ENCODE peak calls at places on chromosomes 16 and 17, in eight cellular contexts. J, B, U, K, R, D, H and P are unnamed samples.

GRCh38 chr16:46555981-46556380 is 65.2 kb downstream of the SHCBP1 start:
- DNase-seq in B (no peak), R (no peak), H (no peak), D (no peak), K (peak; percentile 37), U (no peak), J (peak; percentile 10), P (no peak)

GRCh38 chr16:86306811-86307517 is 203.4 kb upstream of the FOXF1 start:
- DNase-seq in B (no peak), J (no peak), K (no peak), D (no peak), H (peak; percentile 37), R (no peak), U (no peak), P (no peak)

GRCh38 chr16:83994087-83994486 is 26.0 kb downstream of the NECAB2 start:
- DNase-seq in R (no peak), D (peak; percentile 11), H (peak; percentile 86), B (no peak), K (peak; percentile 86), U (no peak), J (peak; percentile 69), P (peak; percentile 25)

GRCh38 chr17:79454826-79455225 is 156.0 kb downstream of the RBFOX3 start:
- DNase-seq in R (no peak), H (no peak), U (no peak), K (no peak), J (no peak), B (no peak), D (no peak), P (no peak)

GRCh38 chr17:967122-967521 is 12.5 kb downstream of the NXN start:
- DNase-seq in J (no peak), D (no peak), K (no peak), U (no peak), R (no peak), B (no peak), H (no peak), P (no peak)

GRCh38 chr16:85393674-85394510 is 219.2 kb upstream of the GSE1 start:
- DNase-seq in K (peak; percentile 53), U (peak; percentile 25), H (peak; percentile 84), D (peak; percentile 68), R (peak; percentile 65), J (peak; percentile 67), B (peak; percentile 34), P (peak; percentile 22)

GRCh38 chr16:51900221-51900780 is 646.6 kb downstream of the TOX3 start:
- DNase-seq in U (no peak), D (no peak), R (no peak), B (no peak), H (no peak), J (no peak), K (no peak), P (no peak)

GRCh38 chr16:27579086-27579980 is 29.4 kb downstream of the KATNIP start:
- DNase-seq in D (no peak), B (no peak), J (no peak), U (no peak), H (no peak), R (no peak), K (peak; percentile 57), P (no peak)

GRCh38 chr17:65587602-65588193 is 26.2 kb upstream of the AXIN2 start:
- DNase-seq in R (no peak), D (no peak), U (no peak), H (no peak), B (no peak), K (no peak), J (no peak), P (no peak)

GRCh38 chr17:79075861-79076406 is 1.3 kb downstream of the ENGASE start:
- DNase-seq in D (no peak), H (no peak), B (no peak), U (no peak), J (no peak), K (no peak), R (no peak), P (no peak)

GRCh38 chr16:89012622-89012995 is 35.6 kb upstream of the CBFA2T3 start:
- DNase-seq in J (no peak), R (no peak), K (no peak), U (no peak), B (no peak), D (no peak), H (no peak), P (no peak)

GRCh38 chr16:88430524-88431446 is 22.3 kb upstream of the ZFPM1 start:
- DNase-seq in R (peak; percentile 59), J (no peak), B (no peak), K (peak; percentile 24), D (peak; percentile 58), U (no peak), H (no peak), P (no peak)

GRCh38 chr16:12543700-12544476 is 259.8 kb downstream of the CPPED1 start:
- DNase-seq in R (peak; percentile 80), B (no peak), H (no peak), K (peak; percentile 6), U (no peak), D (no peak), J (no peak), P (no peak)

GRCh38 chr17:35726609-35727460 is 4.6 kb upstream of the RASL10B start:
- DNase-seq in R (no peak), H (peak; percentile 60), D (no peak), K (peak; percentile 83), J (peak; percentile 82), U (no peak), B (no peak), P (peak; percentile 10)

GRCh38 chr17:57485916-57486315 is 229.6 kb downstream of the MSI2 start:
- DNase-seq in H (no peak), J (no peak), K (no peak), R (peak; percentile 30), D (peak; percentile 29), B (no peak), U (no peak), P (no peak)

GRCh38 chr17:47692895-47693666 is 880 bp upstream of the TBKBP1 start:
- DNase-seq in R (no peak), K (no peak), U (no peak), H (peak; percentile 15), B (no peak), D (no peak), J (no peak), P (peak; percentile 72)

GRCh38 chr17:81027038-81027437 is 7.9 kb upstream of the BAIAP2 start:
- DNase-seq in D (no peak), B (no peak), R (no peak), K (no peak), J (no peak), U (no peak), H (no peak), P (peak; percentile 75)

GRCh38 chr17:31319253-31319661 is 2.2 kb downstream of the EVI2A start:
- DNase-seq in J (no peak), B (no peak), K (no peak), U (no peak), D (no peak), H (no peak), R (peak; percentile 85), P (no peak)

GRCh38 chr17:74431568-74432483 is at the start of gene GPRC5C:
- DNase-seq in K (peak; percentile 86), J (peak; percentile 92), B (peak; percentile 49), U (no peak), R (peak; percentile 52), D (peak; percentile 75), H (no peak), P (peak; percentile 97)

GRCh38 chr16:54921229-54921824 is 9.3 kb upstream of the IRX5 start:
- DNase-seq in J (no peak), K (peak; percentile 14), R (no peak), D (no peak), U (no peak), B (no peak), H (no peak), P (no peak)

GRCh38 chr17:17808706-17809432 is 27.9 kb downstream of the SREBF1 start:
- DNase-seq in H (no peak), B (no peak), J (no peak), D (no peak), K (no peak), R (peak; percentile 81), U (no peak), P (no peak)

GRCh38 chr17:72092710-72093322 is 28.0 kb upstream of the SOX9 start:
- DNase-seq in R (no peak), K (no peak), J (no peak), B (no peak), D (no peak), U (no peak), H (no peak), P (no peak)

GRCh38 chr16:30948956-30949654 is at the start of gene ORAI3:
- DNase-seq in D (peak; percentile 64), K (peak; percentile 73), U (no peak), R (peak; percentile 84), B (no peak), J (peak; percentile 59), H (peak; percentile 77), P (peak; percentile 72)

GRCh38 chr17:4362141-4362540 is 4.3 kb downstream of the UBE2G1 start:
- DNase-seq in J (no peak), R (no peak), B (no peak), H (no peak), D (no peak), K (no peak), U (no peak), P (no peak)

GRCh38 chr17:7315570-7316243 is 547 bp upstream of the GPS2 start:
- DNase-seq in R (no peak), B (no peak), H (no peak), U (no peak), K (no peak), D (no peak), J (no peak), P (peak; percentile 86)

GRCh38 chr16:12255919-12256665 is 279.6 kb downstream of the SNX29 start:
- DNase-seq in K (no peak), U (no peak), D (no peak), J (no peak), B (no peak), H (no peak), R (peak; percentile 24), P (peak; percentile 6)

GRCh38 chr16:754208-755097 is 6.1 kb upstream of the MSLN start:
- DNase-seq in B (no peak), R (no peak), U (no peak), H (no peak), J (no peak), D (no peak), K (no peak), P (no peak)

GRCh38 chr16:56372013-56372634 is 53.2 kb downstream of the AMFR start:
- DNase-seq in K (no peak), U (no peak), D (peak; percentile 27), B (no peak), H (no peak), R (no peak), J (no peak), P (no peak)

GRCh38 chr17:51228177-51228576 is 31.7 kb downstream of the MBTD1 start:
- DNase-seq in B (no peak), D (no peak), J (no peak), U (no peak), K (no peak), H (no peak), R (no peak), P (no peak)

GRCh38 chr17:43713494-43714162 is 45.0 kb downstream of the SOST start:
- DNase-seq in R (peak; percentile 21), D (peak; percentile 19), B (no peak), J (peak; percentile 44), U (no peak), K (peak; percentile 58), H (peak; percentile 78), P (peak; percentile 63)

GRCh38 chr17:3983945-3984484 is 19.8 kb upstream of the ATP2A3 start:
- DNase-seq in R (peak; percentile 38), K (peak; percentile 71), H (no peak), J (peak; percentile 59), U (no peak), B (no peak), D (no peak), P (peak; percentile 69)

GRCh38 chr17:81719410-81720266 is 7.6 kb downstream of the SLC25A10 start:
- DNase-seq in R (no peak), D (no peak), B (no peak), H (no peak), U (no peak), J (no peak), K (no peak), P (no peak)

GRCh38 chr17:4998027-4998665 is 396 bp downstream of the KIF1C start:
- DNase-seq in H (peak; percentile 29), R (no peak), K (no peak), D (no peak), J (no peak), U (no peak), B (no peak), P (peak; percentile 36)

GRCh38 chr16:84220851-84221250 is 19.0 kb downstream of the KCNG4 start:
- DNase-seq in R (no peak), J (peak; percentile 37), B (no peak), H (no peak), D (no peak), K (peak; percentile 64), U (no peak), P (no peak)